ENCODE peak calls at places on chromosomes 5 and 9, in five cellular contexts. T is HCT116, P is Peyer's patch, V is heart left ventricle, U is A549. S is an unnamed sample. For H3K4me1, the result is how much of the 10 kb centered on the place peaks cover.

GRCh38 chr9:12708562-12709298 is 15.5 kb downstream of the TYRP1 start:
- DNase-seq in T (peak), P (no peak), V (no peak), U (peak), S (no peak)

GRCh38 chr5:142600611-142601360 is 85.1 kb downstream of the FGF1 start:
- DNase-seq in T (no peak), P (peak), V (peak), U (peak), S (peak)

GRCh38 chr5:2124434-2124833 is 241.7 kb upstream of the IRX4 start:
- DNase-seq in T (no peak), P (no peak), V (no peak), U (no peak), S (no peak)

GRCh38 chr5:58926549-58926948 is 343.7 kb downstream of the RAB3C start:
- DNase-seq in T (no peak), P (no peak), V (no peak), U (no peak), S (no peak)

GRCh38 chr5:41325074-41325473 is 111.7 kb upstream of the C6 start:
- DNase-seq in T (no peak), P (no peak), V (no peak), U (no peak), S (no peak)

GRCh38 chr5:76245571-76245970 is 157.5 kb upstream of the IQGAP2 start:
- DNase-seq in T (no peak), P (no peak), V (no peak), U (no peak), S (no peak)

GRCh38 chr9:78021692-78022091 is 9.9 kb downstream of the GNAQ start:
- DNase-seq in T (no peak), P (no peak), V (peak), U (no peak), S (no peak)

GRCh38 chr5:80125962-80126480 is 90.9 kb downstream of the THBS4 start:
- DNase-seq in T (peak), P (no peak), V (no peak), U (no peak), S (peak)

GRCh38 chr9:129005336-129005997 is 22.7 kb downstream of the SH3GLB2 start:
- DNase-seq in T (no peak), P (no peak), V (no peak), U (no peak), S (no peak)

GRCh38 chr9:71984388-71985069 is 73.1 kb downstream of the C9orf85 start:
- DNase-seq in T (no peak), P (no peak), V (peak), U (no peak), S (no peak)

GRCh38 chr5:159050408-159051091 is 49.2 kb downstream of the EBF1 start:
- DNase-seq in T (no peak), P (no peak), V (peak), U (no peak), S (no peak)

GRCh38 chr9:112537561-112537960 is 50.9 kb downstream of the KIAA1958 start:
- DNase-seq in T (no peak), P (no peak), V (no peak), U (no peak), S (no peak)

GRCh38 chr9:112542893-112543292 is 56.3 kb downstream of the KIAA1958 start:
- DNase-seq in T (no peak), P (no peak), V (no peak), U (no peak), S (no peak)

GRCh38 chr9:112544477-112544876 is 57.9 kb downstream of the KIAA1958 start:
- DNase-seq in T (no peak), P (no peak), V (no peak), U (no peak), S (no peak)

GRCh38 chr9:112541690-112542089 is 55.1 kb downstream of the KIAA1958 start:
- DNase-seq in T (no peak), P (no peak), V (no peak), U (no peak), S (no peak)

DNA sequence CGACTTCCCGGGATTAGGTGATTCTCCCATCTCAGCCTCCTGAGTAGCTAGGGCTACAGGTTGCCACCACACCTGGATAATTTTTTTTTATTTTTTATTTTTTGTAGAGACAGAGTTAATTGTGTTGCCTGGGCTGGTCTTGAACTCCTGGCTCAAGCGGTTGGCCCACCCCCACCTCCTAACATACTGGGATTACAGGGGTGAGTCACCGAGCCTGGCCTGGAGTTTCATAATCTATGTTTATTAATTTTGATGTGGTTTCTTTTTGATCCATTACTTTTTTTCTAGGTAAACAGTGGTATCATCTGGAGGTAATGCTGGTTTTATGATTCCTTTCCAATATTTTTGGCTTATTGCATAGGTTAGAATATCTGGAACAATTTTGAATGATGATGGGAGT is 54.2 kb downstream of the KIAA1958 start:
- DNase-seq in T (no peak), P (no peak), V (no peak), U (no peak), S (no peak)
- H3K27ac ChIP-seq in T (no peak), P (no peak), V (no peak), U (no peak), S (no peak)

GRCh38 chr5:157652377-157652692 is at the start of gene SOX30:
- DNase-seq in T (no peak), P (no peak), V (no peak), U (no peak), S (no peak)

GRCh38 chr5:157648275-157648990 is 3.8 kb downstream of the SOX30 start:
- DNase-seq in T (no peak), P (no peak), V (no peak), U (no peak), S (no peak)

GRCh38 chr5:157649091-157649490 is 3.1 kb downstream of the SOX30 start:
- DNase-seq in T (no peak), P (no peak), V (no peak), U (no peak), S (no peak)

GRCh38 chr5:157651011-157651611 is 1.1 kb downstream of the SOX30 start:
- DNase-seq in T (no peak), P (no peak), V (peak), U (no peak), S (no peak)

DNA sequence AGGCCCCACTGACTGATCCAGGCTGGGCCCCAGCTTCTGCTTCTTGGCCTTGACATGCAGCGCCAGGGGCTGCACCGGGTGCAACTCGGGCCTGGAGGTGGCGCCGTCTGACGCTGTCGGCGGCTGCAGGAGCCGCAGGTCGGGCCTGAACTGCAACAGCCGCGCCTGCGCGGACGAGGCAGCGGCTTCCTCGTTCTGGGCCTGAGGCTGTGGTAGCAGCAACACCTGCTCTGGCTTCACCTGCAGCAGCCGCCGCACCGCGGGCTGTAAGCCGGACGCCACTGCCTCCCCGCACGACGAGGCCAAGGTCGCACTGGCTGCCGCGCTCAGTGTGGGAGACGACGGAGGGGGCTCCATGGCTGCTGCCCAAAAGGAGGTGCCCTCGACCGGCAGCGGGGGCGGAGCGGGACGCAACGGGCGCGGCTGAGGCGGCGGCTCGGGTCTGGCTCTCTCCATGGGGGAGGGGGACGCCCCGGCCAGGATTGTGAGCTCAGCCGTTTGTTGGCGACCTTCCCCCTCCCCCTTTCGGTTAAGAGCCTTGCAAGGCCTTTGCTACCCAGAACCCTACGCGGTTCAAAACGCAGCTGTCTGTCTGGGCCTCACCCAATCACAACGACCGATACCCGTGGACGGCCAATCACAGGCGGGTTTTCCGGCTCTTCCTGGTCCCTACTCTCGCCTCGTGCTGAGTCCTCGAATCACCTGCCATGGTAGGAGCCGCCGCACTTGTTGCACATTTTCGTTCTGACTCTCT is 438 bp downstream of the SOX30 start:
- DNase-seq in T (no peak), P (peak), V (peak), U (no peak), S (peak)
- TF ChIP-seq POLR2A in T (no peak), P (peak), V (no peak), U (no peak), S (no peak)

DNA sequence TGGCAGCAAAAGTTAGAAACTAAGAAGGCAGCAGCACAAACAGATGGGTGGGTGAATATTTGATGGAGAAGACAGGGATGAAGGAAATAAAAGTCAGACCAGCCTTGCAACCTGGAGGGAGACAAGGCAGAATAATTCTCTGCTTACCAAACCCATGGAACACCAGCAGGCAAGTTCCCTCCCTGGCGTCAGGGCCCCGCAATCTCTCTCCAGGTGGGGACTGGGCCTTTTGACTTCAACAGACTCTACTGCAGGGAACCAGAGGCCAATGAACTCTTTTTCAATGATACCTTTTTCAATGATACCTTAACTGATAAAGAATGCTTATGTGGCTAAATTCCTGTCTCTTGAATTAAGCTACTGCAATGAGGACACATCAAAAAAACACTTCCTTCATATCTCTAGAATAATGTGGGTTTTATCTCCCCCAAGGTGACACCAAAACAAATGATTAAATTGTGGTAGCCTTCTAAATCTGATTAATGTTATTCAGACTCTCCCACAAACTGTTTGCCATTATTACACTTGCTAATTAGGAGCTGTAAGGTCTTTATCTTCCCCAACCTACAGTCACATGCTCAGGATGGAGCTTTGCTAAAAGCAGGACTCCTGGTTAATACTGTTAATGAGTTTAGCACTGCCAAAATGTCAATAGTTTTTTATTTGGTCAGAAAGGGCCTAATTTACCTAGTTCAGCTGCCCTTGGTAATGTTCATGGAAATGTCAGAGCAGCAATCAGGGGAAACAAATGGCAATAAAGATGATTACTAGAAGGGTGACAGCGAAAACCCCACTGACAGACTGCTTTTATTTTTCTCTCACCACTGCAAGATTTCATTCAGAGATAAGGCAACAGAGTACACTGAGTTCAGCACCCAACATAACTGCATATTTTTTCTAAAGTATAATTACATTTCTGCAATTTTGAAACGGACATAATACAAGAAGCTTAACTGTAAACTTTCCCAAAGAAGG is 165.5 kb downstream of the TSSK1B start:
- DNase-seq in T (no peak), P (no peak), V (no peak), U (no peak), S (no peak)
- H3K4me1 ChIP-seq in T (under half), P (under half), V (under half), U (under half), S (under half)

DNA sequence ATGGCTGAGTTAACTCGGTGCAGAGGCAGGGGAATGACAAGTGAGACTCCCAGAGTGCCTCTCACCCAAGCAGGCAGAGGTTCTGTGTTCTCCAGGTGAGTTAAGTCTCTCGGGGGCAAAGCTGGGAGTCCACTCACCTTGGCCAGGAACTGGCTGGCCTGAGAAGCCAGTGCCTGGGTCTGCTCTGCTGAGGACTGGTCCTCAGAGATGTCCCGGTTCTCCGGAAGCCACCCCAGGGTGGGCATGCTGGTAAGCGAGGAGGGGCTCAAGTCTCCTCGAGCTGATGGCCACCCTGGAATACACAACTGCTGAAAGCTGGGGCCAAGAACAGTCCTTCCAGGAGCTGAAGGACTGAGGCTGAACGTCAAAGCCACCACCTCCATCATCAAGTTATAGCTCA is 20.4 kb downstream of the AKNA start:
- DNase-seq in T (no peak), P (no peak), V (no peak), U (no peak), S (no peak)
- H3K27ac ChIP-seq in T (no peak), P (peak), V (no peak), U (peak), S (no peak)

DNA sequence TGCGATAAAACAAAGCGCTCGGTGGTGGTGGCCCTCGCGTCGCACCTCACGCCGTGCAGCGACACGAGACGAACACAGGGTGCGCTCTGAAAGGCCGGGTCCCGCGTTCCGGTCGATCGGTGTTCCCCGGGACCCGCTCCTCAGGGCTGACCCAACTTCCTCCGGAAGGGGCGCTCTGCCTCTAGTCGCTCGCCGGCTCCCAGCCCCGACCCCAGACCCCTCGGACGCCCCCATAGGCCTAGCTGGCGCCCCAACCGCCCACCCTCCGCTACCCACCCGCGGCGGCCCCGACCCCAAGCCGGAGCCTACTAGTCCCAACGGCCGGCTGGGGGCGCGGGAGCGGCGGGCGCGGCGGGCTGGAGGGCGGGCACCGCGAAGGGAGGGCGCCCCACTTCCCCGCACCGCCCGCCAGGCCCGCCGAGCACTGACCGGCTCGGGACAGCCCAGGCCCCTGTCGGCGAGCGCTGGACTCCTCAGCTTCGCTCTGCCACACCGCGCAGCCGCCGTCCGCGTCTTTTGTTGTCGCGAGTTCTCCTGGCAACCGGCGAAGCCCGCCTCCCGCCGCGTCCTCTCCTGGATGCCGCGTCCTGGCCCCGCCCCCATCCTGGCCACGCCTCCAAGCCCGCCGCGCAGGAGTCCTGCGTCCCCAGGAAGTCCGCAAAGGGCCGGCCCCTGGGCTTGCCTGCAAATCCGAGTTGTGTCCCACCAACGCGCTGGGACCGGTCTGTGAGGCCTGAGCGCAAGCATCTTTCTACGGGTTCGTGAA is at the start of gene KIF27:
- DNase-seq in T (peak), P (peak), V (peak), U (peak), S (peak)
- TF ChIP-seq POLR2A in T (peak), P (peak), V (peak), U (peak), S (peak)

DNA sequence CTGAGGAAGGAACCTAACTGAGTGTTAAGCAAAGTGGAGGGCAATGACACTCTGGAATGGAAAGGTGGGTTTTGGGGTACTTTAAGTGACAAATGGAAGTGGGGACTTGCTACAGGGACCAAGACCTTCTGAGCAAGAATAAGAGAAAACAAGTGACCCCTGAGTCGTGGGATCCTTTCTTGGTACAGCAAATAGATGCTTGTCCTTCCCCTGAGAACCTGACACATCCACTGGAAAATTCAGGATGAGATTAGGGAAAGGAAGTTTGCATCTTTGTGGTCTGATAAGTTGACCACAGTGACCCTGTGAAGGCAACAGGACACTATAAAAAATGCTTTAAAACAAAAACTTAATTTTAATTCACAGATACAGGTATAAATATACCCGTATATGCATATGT is 1.8 kb upstream of the IRF1 start:
- DNase-seq in T (no peak), P (no peak), V (no peak), U (no peak), S (no peak)
- H3K4me1 ChIP-seq in T (under half), P (half or more), V (under half), U (under half), S (under half)

S was measured in body of pancreas.